ENCODE peak calls at places on chromosomes 3 and 15, in eight cellular contexts. P, I, C, J, D, R, T and S are unnamed samples.

GRCh38 chr3:178245385-178245778 is 290.9 kb upstream of the KCNMB2 start:
- DNase-seq in T (no peak), I (no peak), D (no peak), C (no peak), J (peak), P (no peak), R (no peak), S (no peak)

GRCh38 chr15:45253330-45253729 is 1.3 kb downstream of the SLC28A2 start:
- DNase-seq in C (peak), J (no peak), T (no peak), R (no peak), D (no peak), P (no peak), I (peak), S (no peak)

GRCh38 chr15:31215490-31216209 is 111.0 kb upstream of the KLF13 start:
- DNase-seq in T (peak), C (peak), J (peak), D (peak), P (peak), I (peak), R (peak), S (peak)

GRCh38 chr15:100559330-100559729 is 30.6 kb upstream of the CERS3 start:
- DNase-seq in T (no peak), J (peak), P (no peak), R (no peak), I (peak), D (no peak), C (no peak), S (peak)

GRCh38 chr3:169581633-169582032 is 81.9 kb downstream of the MECOM start:
- DNase-seq in C (no peak), R (no peak), J (peak), I (no peak), T (no peak), P (no peak), D (no peak), S (peak)

GRCh38 chr3:64748244-64748894 is 60.6 kb upstream of the ADAMTS9 start:
- DNase-seq in D (no peak), J (no peak), P (no peak), I (no peak), R (no peak), T (no peak), C (peak), S (no peak)

GRCh38 chr3:142577701-142578308 is 728 bp downstream of the ATR start:
- DNase-seq in R (no peak), C (no peak), P (no peak), T (no peak), I (no peak), D (no peak), J (peak), S (peak)

GRCh38 chr3:64223809-64224570 is 1.3 kb downstream of the PRICKLE2 start:
- DNase-seq in C (no peak), J (peak), D (no peak), T (no peak), I (no peak), R (no peak), P (no peak), S (peak)

GRCh38 chr3:132283440-132283839 is 33.8 kb upstream of the ACP3 start:
- DNase-seq in P (no peak), T (no peak), C (no peak), D (no peak), J (peak), I (no peak), R (no peak), S (peak)

GRCh38 chr15:99450896-99451358 is 114.9 kb upstream of the MEF2A start:
- DNase-seq in T (peak), J (no peak), P (no peak), I (peak), D (peak), R (no peak), C (no peak), S (peak)

GRCh38 chr3:43919067-43919466 is 228.3 kb downstream of the ABHD5 start:
- DNase-seq in R (no peak), D (no peak), P (no peak), C (no peak), J (peak), T (no peak), I (no peak), S (peak)

GRCh38 chr3:69696365-69696764 is 42.9 kb upstream of the MITF start:
- DNase-seq in J (no peak), P (no peak), R (no peak), C (no peak), T (no peak), I (no peak), D (no peak), S (no peak)

GRCh38 chr15:51970981-51971352 is 611 bp downstream of the LEO1 start:
- DNase-seq in P (no peak), J (no peak), T (no peak), D (no peak), I (peak), R (no peak), C (no peak), S (no peak)

GRCh38 chr15:93703092-93703785 is 528.1 kb upstream of the MCTP2 start:
- DNase-seq in J (no peak), P (no peak), R (no peak), C (no peak), D (no peak), I (no peak), T (no peak), S (no peak)

GRCh38 chr15:89329329-89330084 is 5.1 kb downstream of the POLG start:
- DNase-seq in R (no peak), T (peak), D (no peak), P (no peak), I (no peak), J (no peak), C (no peak), S (no peak)

GRCh38 chr15:52709172-52709979 is 30.2 kb upstream of the ATOSA start:
- DNase-seq in T (no peak), I (peak), C (peak), P (peak), R (peak), J (no peak), D (no peak), S (no peak)

GRCh38 chr15:68223171-68223570 is 6.4 kb downstream of the CLN6 start:
- DNase-seq in R (no peak), T (peak), C (no peak), I (no peak), J (no peak), P (no peak), D (peak), S (no peak)

GRCh38 chr3:33440578-33441321 is 545 bp upstream of the UBP1 start:
- DNase-seq in I (peak), P (peak), C (peak), R (peak), J (peak), D (peak), T (peak), S (peak)

GRCh38 chr3:134360046-134360445 is 14.2 kb downstream of the AMOTL2 start:
- DNase-seq in T (no peak), R (no peak), D (no peak), C (peak), J (no peak), P (peak), I (no peak), S (no peak)

GRCh38 chr15:73964736-73965093 is 27.4 kb downstream of the STOML1 start:
- DNase-seq in I (peak), D (peak), C (peak), T (peak), R (peak), J (peak), P (peak), S (peak)

GRCh38 chr3:10915395-10915794 is 77.2 kb upstream of the SLC6A1 start:
- DNase-seq in P (no peak), J (no peak), R (no peak), T (no peak), I (no peak), D (no peak), C (no peak), S (no peak)

GRCh38 chr15:36361351-36361870 is 218.0 kb upstream of the CDIN1 start:
- DNase-seq in R (no peak), D (no peak), I (no peak), J (peak), P (no peak), T (no peak), C (no peak), S (peak)

GRCh38 chr15:93033434-93034045 is 55.5 kb downstream of the RGMA start:
- DNase-seq in P (no peak), C (no peak), T (peak), J (no peak), I (no peak), R (no peak), D (no peak), S (no peak)

GRCh38 chr15:99433026-99433756 is 132.6 kb upstream of the MEF2A start:
- DNase-seq in R (peak), C (no peak), D (no peak), I (peak), J (no peak), P (peak), T (peak), S (peak)

GRCh38 chr3:134375542-134376384 is 1.5 kb upstream of the AMOTL2 start:
- DNase-seq in J (no peak), P (peak), I (peak), T (peak), R (no peak), C (no peak), D (no peak), S (no peak)

GRCh38 chr3:11803977-11804903 is 42.4 kb downstream of the TAMM41 start:
- DNase-seq in R (peak), T (no peak), J (no peak), P (no peak), I (peak), D (peak), C (peak), S (peak)

GRCh38 chr15:76905855-76906254 is 715 bp upstream of the SCAPER start:
- DNase-seq in D (no peak), J (no peak), P (no peak), I (no peak), R (no peak), T (no peak), C (no peak), S (no peak)

GRCh38 chr3:172076212-172076611 is 36.8 kb downstream of the FNDC3B start:
- DNase-seq in J (no peak), P (no peak), C (no peak), D (no peak), T (no peak), R (no peak), I (no peak), S (no peak)

GRCh38 chr3:133301731-133302130 is 98.1 kb upstream of the BFSP2 start:
- DNase-seq in C (no peak), P (no peak), I (no peak), D (no peak), R (no peak), T (no peak), J (no peak), S (peak)

GRCh38 chr3:57659810-57660439 is 33.0 kb downstream of the DENND6A start:
- DNase-seq in P (no peak), J (no peak), T (no peak), D (no peak), I (no peak), C (no peak), R (no peak), S (no peak)
- TF ChIP-seq CTCF in P (no peak), J (no peak), T (no peak), D (no peak), I (no peak), C (no peak), R (no peak), S (peak)

GRCh38 chr3:45125550-45126026 is 20.6 kb downstream of the CDCP1 start:
- DNase-seq in P (no peak), I (peak), T (no peak), J (no peak), R (no peak), D (peak), C (no peak), S (no peak)
- TF ChIP-seq CTCF in P (no peak), I (no peak), T (no peak), J (no peak), R (no peak), D (no peak), C (no peak), S (no peak)

DNA sequence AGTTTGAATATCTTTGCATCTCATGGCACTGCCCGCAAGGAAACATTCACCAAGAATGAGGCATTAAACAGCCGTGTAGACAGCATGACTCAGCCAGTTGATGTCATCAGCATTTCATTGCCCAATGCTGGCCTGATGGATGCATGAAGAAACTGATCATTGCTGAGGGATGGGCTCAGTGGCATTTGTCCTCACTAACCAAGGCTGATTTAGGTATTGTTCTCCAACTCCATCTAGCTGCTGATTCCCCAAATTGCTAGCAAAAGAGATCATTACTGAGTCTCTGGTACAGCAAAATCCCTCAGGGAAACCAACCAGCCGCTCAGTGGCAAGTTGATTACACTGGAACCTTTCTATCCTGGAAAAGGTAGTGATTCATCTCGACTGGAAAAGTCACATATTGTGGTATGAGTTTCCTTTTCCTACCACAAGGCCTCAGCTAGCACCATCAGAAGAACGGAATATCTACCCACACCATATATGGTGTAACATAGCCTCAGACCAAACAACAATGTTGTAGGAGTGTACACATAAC is 186.5 kb upstream of the GAP43 start:
- DNase-seq in J (peak), P (no peak), I (no peak), T (no peak), C (peak), D (no peak), R (no peak), S (peak)
- TF ChIP-seq CTCF in J (peak), P (no peak), I (no peak), T (peak), C (no peak), D (no peak), R (no peak), S (peak)

DNA sequence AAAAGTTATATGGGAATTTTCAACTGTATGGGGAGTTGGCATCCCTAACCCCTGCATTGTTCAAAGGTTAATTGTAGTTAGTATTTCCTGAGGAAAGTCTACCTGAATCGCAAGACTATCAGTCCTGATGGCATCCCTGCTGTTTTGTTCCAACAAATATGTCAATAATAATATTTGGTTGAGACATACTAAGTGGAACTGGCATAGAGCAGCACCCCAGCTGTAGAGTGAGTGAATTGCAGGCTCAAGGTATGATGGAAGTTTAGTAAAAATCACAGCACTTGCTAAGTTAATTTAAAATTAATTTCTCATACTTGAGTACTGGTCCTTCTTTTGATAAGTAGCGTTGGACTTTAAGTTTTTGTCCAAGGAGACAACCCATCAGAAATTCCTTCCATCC is 18.0 kb upstream of the COMMD2 start:
- DNase-seq in P (no peak), J (no peak), C (no peak), I (no peak), T (no peak), D (no peak), R (no peak), S (no peak)
- TF ChIP-seq CTCF in P (no peak), J (no peak), C (no peak), I (no peak), T (no peak), D (no peak), R (no peak), S (peak)

DNA sequence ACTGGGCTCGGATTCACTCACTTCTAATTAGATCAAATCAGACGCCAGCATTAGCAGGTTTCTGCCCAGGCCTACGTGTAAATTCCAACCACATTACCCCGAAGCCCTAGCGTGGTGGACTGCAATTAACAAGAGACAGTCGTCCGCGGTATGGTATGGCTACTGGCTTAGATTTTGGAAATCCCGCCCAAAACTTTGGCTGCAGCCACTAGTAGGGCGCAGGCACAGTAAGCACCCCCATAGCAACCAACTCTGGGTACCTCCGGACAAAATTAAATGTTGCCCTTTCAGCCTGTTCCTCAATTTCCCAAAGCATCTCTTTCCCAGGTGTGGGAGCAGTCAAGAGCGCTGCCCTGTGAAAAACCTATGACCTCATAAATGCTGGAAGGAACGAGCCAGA is 732 bp downstream of the RARRES1 start:
- DNase-seq in D (no peak), R (no peak), I (no peak), J (no peak), T (no peak), C (no peak), P (no peak), S (no peak)
- TF ChIP-seq CTCF in D (no peak), R (no peak), I (no peak), J (no peak), T (no peak), C (no peak), P (no peak), S (no peak)

DNA sequence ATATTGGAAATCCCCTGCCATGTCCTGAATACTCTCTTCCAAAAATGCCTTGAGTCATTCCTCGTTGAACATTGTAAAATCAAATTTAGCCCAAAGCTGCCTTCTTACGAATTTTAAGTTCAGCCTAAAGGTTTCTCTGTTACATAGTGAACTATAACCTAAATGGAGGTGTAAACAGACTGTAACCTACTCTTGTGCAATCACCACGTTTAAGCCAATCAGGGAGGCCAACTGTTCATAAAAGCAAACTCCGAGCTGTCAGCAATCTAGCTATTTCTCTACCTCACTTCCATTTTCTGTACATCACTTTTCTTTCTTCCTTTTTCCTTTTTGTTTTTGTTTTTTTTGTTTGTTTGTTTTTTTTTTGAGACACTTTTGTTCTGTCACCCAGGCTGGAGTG is 140.0 kb downstream of the ANXA2 start:
- DNase-seq in J (no peak), R (no peak), T (no peak), P (no peak), C (no peak), D (no peak), I (no peak), S (no peak)
- TF ChIP-seq CTCF in J (no peak), R (no peak), T (no peak), P (no peak), C (no peak), D (no peak), I (no peak), S (no peak)